ENCODE peak calls at places on chromosomes 11 and 22, in nine cellular contexts. N is neuronal stem cell; V is left cardiac atrium; B is neural progenitor cell; D is immature natural killer cell; X is naive thymus-derived CD8-positive, alpha-beta T cell; U is cardiac fibroblast; C is GM12865; M is cardiac septum. R is an unnamed sample.

GRCh38 chr11:65899356-65900124 is 648 bp downstream of the FOSL1 start:
- DNase-seq in N (no peak), V (peak), B (peak), D (peak), X (peak), U (peak), C (peak), M (peak), R (peak)

GRCh38 chr22:28600546-28601143 is 79.0 kb downstream of the TTC28 start:
- DNase-seq in N (peak), V (no peak), B (peak), D (peak), X (peak), U (peak), C (peak), M (no peak), R (peak)

GRCh38 chr11:62129610-62130497 is 6.0 kb downstream of the INCENP start:
- DNase-seq in N (no peak), V (no peak), B (no peak), D (no peak), X (no peak), U (no peak), C (no peak), M (peak), R (no peak)

GRCh38 chr11:131656839-131657211 is 286.4 kb downstream of the NTM start:
- DNase-seq in N (no peak), V (no peak), B (peak), D (no peak), X (no peak), U (no peak), C (no peak), M (no peak), R (no peak)

GRCh38 chr11:129144256-129144655 is 47.9 kb downstream of the ARHGAP32 start:
- DNase-seq in N (no peak), V (no peak), B (no peak), D (no peak), X (no peak), U (peak), C (no peak), M (no peak), R (peak)

GRCh38 chr11:44600739-44601416 is 35.4 kb downstream of the CD82 start:
- DNase-seq in N (no peak), V (no peak), B (no peak), D (no peak), X (no peak), U (peak), C (peak), M (no peak), R (peak)

GRCh38 chr22:47618611-47619010 is 856.2 kb downstream of the TBC1D22A start:
- DNase-seq in N (no peak), V (no peak), B (no peak), D (no peak), X (no peak), U (no peak), C (no peak), M (peak), R (no peak)

GRCh38 chr11:121722431-121723256 is 269.9 kb upstream of the SORL1-AS1 start:
- DNase-seq in N (peak), V (peak), B (peak), D (no peak), X (no peak), U (peak), C (no peak), M (peak), R (peak)

GRCh38 chr11:75277991-75278790 is 37.6 kb downstream of the TPBGL start:
- DNase-seq in N (no peak), V (no peak), B (no peak), D (no peak), X (no peak), U (no peak), C (no peak), M (peak), R (no peak)

GRCh38 chr11:35223429-35223828 is 84.5 kb downstream of the CD44 start:
- DNase-seq in N (no peak), V (no peak), B (peak), D (no peak), X (no peak), U (peak), C (no peak), M (no peak), R (peak)

GRCh38 chr11:22715971-22716370 is 49.6 kb downstream of the GAS2 start:
- DNase-seq in N (no peak), V (no peak), B (no peak), D (no peak), X (no peak), U (no peak), C (no peak), M (no peak), R (no peak)

GRCh38 chr11:128857341-128857740 is 9.8 kb downstream of the KCNJ1 start:
- DNase-seq in N (no peak), V (no peak), B (no peak), D (no peak), X (no peak), U (no peak), C (no peak), M (no peak), R (no peak)

GRCh38 chr11:47607380-47607779 is 13.2 kb upstream of the C1QTNF4 start:
- DNase-seq in N (no peak), V (no peak), B (no peak), D (no peak), X (no peak), U (peak), C (no peak), M (no peak), R (peak)

GRCh38 chr11:128496684-128497056 is 90.7 kb downstream of the ETS1 start:
- DNase-seq in N (no peak), V (no peak), B (no peak), D (no peak), X (no peak), U (no peak), C (no peak), M (no peak), R (no peak)